ENCODE peak calls at places on chromosomes 7 and 10, in four cellular contexts. V is AG10803, T is epithelial cell of esophagus, W is A549. M is an unnamed sample.
A peak's percentile ranks its signal among the peaks of the same experiment; 100 is the strongest.

GRCh38 chr10:129033790-129034272 is 433.2 kb upstream of the MGMT start:
- DNase-seq in T (no peak), W (no peak), V (no peak), M (no peak)

GRCh38 chr7:17040701-17041100 is 158.9 kb upstream of the AGR3 start:
- DNase-seq in V (no peak), T (no peak), W (no peak), M (peak; percentile 51)

GRCh38 chr7:27106181-27106905 is 3.9 kb upstream of the HOXA2 start:
- DNase-seq in V (no peak), W (no peak), T (no peak), M (no peak)

GRCh38 chr7:64888561-64888900 is 14.5 kb upstream of the ZNF273 start:
- DNase-seq in W (no peak), V (no peak), T (no peak), M (peak; percentile 11)

GRCh38 chr7:81013036-81013435 is 94.2 kb upstream of the SEMA3C start:
- DNase-seq in W (peak; percentile 66), V (peak; percentile 80), T (peak; percentile 93), M (peak; percentile 73)

GRCh38 chr10:34526758-34527730 is 288.1 kb downstream of the PARD3 start:
- DNase-seq in V (peak; percentile 97), T (peak; percentile 81), W (peak; percentile 97), M (peak; percentile 98)

GRCh38 chr7:35333265-35333664 is 79.4 kb upstream of the TBX20 start:
- DNase-seq in W (no peak), V (no peak), T (peak; percentile 4), M (no peak)

GRCh38 chr7:770786-771185 is 43.7 kb upstream of the PRKAR1B start:
- DNase-seq in T (no peak), W (no peak), V (no peak), M (no peak)

GRCh38 chr7:18610331-18610948 is 114.9 kb downstream of the HDAC9 start:
- DNase-seq in V (peak; percentile 15), T (peak; percentile 46), W (peak; percentile 48), M (peak; percentile 32)

GRCh38 chr10:32692174-32692573 is 246.2 kb downstream of the CCDC7 start:
- DNase-seq in W (no peak), V (peak; percentile 86), T (peak; percentile 54), M (peak; percentile 60)

GRCh38 chr10:54914049-54914448 is 113.0 kb upstream of the PCDH15 start:
- DNase-seq in W (no peak), V (no peak), T (no peak), M (no peak)

GRCh38 chr10:15627617-15628196 is 92.0 kb downstream of the ITGA8 start:
- DNase-seq in W (no peak), T (no peak), V (no peak), M (no peak)

GRCh38 chr7:140358771-140359095 is 39.6 kb downstream of the SLC37A3 start:
- DNase-seq in V (no peak), T (no peak), W (no peak), M (no peak)

GRCh38 chr7:99293650-99294049 is 21.0 kb downstream of the MYH16 start:
- DNase-seq in W (no peak), V (no peak), T (no peak), M (no peak)

GRCh38 chr10:11684717-11685645 is 57.2 kb upstream of the ECHDC3 start:
- DNase-seq in T (peak; percentile 93), V (peak; percentile 92), W (peak; percentile 74), M (peak; percentile 89)

GRCh38 chr7:108418941-108419340 is 37.3 kb downstream of the NRCAM start:
- DNase-seq in T (no peak), W (no peak), V (no peak), M (peak; percentile 60)

GRCh38 chr7:17274551-17275245 is 23.8 kb upstream of the AHR start:
- DNase-seq in W (no peak), T (peak; percentile 38), V (peak; percentile 30), M (peak; percentile 78)

GRCh38 chr10:113169853-113170455 is 219.9 kb downstream of the TCF7L2 start:
- DNase-seq in T (no peak), V (peak; percentile 18), W (no peak), M (no peak)

GRCh38 chr10:13270877-13271551 is 28.9 kb downstream of the PHYH start:
- DNase-seq in W (peak; percentile 7), T (no peak), V (peak; percentile 42), M (peak; percentile 49)

GRCh38 chr10:66202101-66202500 is 723.7 kb upstream of the LRRTM3 start:
- DNase-seq in T (no peak), W (no peak), V (no peak), M (no peak)

GRCh38 chr10:18238875-18239485 is 98.8 kb downstream of the CACNB2 start:
- DNase-seq in T (peak; percentile 58), V (peak; percentile 69), W (peak; percentile 51), M (peak; percentile 72)

DNA sequence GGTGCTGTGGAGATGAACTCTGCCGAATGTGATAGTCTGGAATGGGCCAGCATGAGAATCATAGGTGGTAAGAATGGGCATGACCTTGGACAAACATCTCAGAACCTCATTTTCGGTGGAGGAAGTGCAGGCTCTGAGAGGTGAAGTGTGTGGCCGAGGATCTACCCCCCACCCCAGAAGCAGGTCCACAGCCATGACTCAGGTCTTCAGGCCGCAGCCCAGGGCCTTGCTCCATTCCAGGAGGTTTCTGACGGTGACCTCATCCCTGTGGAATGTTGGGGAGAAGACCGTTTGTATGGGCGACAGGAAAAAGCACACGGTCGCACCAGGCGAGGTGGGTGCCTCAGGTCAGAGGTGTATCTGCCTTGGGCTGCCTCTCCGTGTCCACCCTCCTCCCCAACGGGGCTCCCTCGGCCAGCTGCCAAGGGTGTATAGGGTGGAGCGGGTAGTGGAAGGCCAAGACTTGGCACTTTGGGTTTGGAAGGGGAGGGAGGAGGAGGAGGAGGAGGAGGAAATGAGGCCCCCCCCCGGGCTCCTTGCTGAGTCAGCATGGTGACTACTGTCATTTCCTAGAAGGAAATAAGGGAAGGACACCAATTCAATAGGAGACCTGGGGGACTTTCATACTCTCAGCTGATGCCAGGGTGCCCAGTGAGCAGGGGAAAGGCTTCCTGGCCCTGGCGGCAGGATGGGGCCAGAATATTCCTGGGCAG is 168.0 kb upstream of the RHEB start:
- DNase-seq in T (peak; percentile 94), V (peak; percentile 97), W (peak; percentile 96), M (peak; percentile 96)
- H3K4me3 ChIP-seq in T (no peak overlapping the region), V (peak overlapping the region; percentile 17), W (no peak overlapping the region), M (no peak overlapping the region)

DNA sequence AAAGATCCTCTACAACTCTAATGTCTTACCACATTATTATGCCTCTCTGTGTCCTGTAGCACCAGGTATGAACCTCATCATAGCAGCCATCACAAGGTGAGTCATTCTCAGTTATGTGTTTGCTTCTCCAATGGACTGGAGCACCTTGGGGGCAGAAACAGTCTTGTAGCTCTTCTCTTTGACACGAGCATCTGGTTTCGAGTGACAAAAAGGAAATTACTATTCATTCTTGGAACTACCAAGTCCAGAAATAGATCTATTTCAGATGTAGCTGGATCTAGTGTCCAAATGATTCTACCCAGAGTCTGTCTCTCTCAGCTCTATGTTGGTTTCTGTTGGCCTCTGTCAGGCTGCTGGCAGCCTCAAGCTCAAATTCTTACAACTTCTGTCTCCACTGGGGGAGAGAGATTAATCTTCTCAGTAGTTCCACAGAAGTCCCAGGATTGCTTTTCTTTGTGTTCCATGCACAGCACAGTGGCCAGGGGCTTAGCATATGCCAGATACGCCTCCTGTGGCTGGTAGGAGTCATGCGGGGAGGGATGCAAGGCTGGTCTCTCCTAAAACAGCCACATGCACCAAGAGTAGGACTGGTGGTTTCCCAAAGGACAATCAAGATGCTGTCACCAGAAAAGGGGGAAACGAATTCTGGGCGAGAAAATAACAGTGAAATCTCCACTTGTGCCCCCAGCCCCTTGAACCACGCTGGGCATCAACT is 37.2 kb upstream of the PAPSS2 start:
- DNase-seq in W (peak; percentile 30), T (peak; percentile 61), V (no peak), M (no peak)
- TF ChIP-seq CTCF in W (no peak), T (no peak), V (no peak), M (no peak)

DNA sequence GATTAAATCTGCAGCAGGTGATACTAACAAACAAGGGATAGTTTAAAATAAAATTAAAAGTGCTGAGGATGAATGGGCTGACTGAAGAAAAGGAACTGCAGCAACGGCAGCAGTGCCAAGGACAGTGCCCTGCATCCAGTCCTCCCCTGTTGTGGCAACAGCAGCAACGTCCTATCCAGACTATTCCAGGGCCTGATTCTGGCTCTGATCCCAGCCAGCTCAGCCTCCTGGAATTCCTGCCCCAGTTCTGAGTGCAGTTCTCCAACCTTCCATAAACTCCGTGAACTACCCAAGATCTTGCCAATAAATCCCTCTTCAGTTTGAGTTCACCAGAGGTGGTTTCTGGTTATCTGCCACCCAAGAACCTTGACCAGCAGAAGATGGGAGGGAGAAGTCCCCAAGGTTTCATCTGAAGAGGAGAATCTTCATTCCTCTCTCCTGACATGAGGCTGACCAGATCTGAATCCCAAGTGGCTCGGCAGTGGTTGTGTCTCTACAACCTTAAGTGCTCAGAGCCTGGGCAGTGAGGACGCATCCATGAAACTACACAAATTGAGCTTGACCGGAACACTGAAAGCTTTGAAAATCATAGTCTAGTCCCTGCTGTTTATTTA is 115.8 kb downstream of the SORBS1 start:
- DNase-seq in W (peak; percentile 42), T (peak; percentile 75), V (peak; percentile 81), M (peak; percentile 83)
- H3K4me3 ChIP-seq in W (no peak overlapping the region), T (no peak overlapping the region), V (no peak overlapping the region), M (no peak overlapping the region)

DNA sequence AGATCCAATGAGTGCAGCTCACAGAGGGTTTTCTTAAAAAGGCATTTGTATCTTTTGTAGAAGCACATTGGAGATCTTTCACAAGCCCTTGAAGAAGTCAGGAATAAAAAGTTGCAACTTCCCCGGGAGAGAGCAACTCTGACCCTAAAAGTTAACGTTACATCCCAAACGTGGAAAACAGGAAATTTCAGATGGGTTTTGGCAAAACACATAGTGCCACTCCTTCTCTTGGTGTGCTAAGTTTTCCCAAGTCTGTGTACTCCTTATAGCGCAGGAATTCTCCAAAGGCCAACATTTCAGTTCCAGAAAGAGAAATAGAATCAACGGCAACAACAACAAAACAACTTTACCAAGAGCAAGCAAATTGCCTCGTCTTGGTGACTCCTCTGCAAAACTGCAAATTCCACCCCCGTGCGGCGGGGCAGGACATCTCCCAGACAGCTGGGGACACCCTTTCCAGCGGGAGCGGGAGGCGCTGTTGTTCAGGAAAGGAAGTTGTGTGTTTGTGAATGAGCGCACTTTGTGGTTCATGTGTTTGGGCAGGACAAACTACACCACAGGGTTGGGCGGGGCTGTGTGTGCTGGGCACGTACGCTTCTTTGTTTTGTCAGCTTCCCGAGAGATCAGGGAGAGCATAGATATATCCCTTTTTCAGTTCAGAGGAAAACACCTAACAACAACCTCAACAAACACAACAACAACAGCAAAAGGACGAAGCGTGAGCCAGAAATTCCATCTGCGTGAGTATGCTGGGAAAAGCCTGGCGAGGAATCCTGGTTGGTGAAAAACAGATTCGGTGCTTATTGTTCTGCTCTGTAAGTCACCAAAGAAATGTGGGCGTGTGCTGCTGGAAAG is 294.7 kb upstream of the PITRM1 start:
- DNase-seq in T (peak; percentile 99), V (peak; percentile 100), W (peak; percentile 98), M (peak; percentile 100)
- TF ChIP-seq CTCF in T (peak; percentile 74), V (peak; percentile 63), W (peak; percentile 91), M (peak; percentile 41)